ENCODE peak calls at places on chromosomes 12 and 14, in six cellular contexts. C, R, H, G, E and N are unnamed samples.
A peak's percentile ranks its signal among the peaks of the same experiment; 100 is the strongest.

GRCh38 chr14:53237488-53237887 is 84.4 kb upstream of the DDHD1 start:
- DNase-seq in C (no peak), R (no peak), H (no peak), G (no peak), E (no peak), N (no peak)

GRCh38 chr12:120588948-120589930 is 8.0 kb upstream of the POP5 start:
- DNase-seq in C (no peak), R (no peak), H (peak; percentile 82), G (no peak), E (no peak), N (no peak)

GRCh38 chr12:23707270-23707669 is 242.2 kb downstream of the SOX5 start:
- DNase-seq in C (no peak), R (peak; percentile 1), H (no peak), G (no peak), E (no peak), N (no peak)

GRCh38 chr12:53056296-53056695 is 6.4 kb downstream of the TNS2 start:
- DNase-seq in C (no peak), R (no peak), H (no peak), G (no peak), E (no peak), N (no peak)

GRCh38 chr12:98551787-98552186 is 36.4 kb downstream of the TMPO start:
- DNase-seq in C (no peak), R (no peak), H (no peak), G (no peak), E (no peak), N (no peak)

GRCh38 chr12:630656-631632 is 32.3 kb downstream of the NINJ2 start:
- DNase-seq in C (no peak), R (no peak), H (no peak), G (peak; percentile 53), E (peak; percentile 84), N (no peak)

GRCh38 chr12:14771651-14772137 is 31.6 kb downstream of the WBP11 start:
- DNase-seq in C (no peak), R (no peak), H (no peak), G (no peak), E (peak; percentile 67), N (no peak)

GRCh38 chr14:90140956-90141316 is 79.1 kb downstream of the KCNK13 start:
- DNase-seq in C (no peak), R (peak; percentile 88), H (no peak), G (no peak), E (no peak), N (no peak)

GRCh38 chr12:122870867-122871664 is 24.9 kb downstream of the VPS37B start:
- DNase-seq in C (no peak), R (no peak), H (no peak), G (no peak), E (no peak), N (no peak)

GRCh38 chr12:28308891-28309290 is 118.6 kb downstream of the CCDC91 start:
- DNase-seq in C (no peak), R (no peak), H (no peak), G (no peak), E (no peak), N (no peak)